ENCODE peak calls at places on chromosomes 2 and 18, in four cellular contexts. H is kidney epithelial cell, R is K562, A is foreskin fibroblast. J is an unnamed sample.
A peak's percentile ranks its signal among the peaks of the same experiment; 100 is the strongest.

GRCh38 chr2:17104454-17104853 is 413.8 kb downstream of the RAD51AP2 start:
- DNase-seq in H (peak; percentile 41), A (peak; percentile 89), R (no peak), J (peak; percentile 10)

GRCh38 chr2:230684222-230685164 is 28.1 kb upstream of the CAB39 start:
- DNase-seq in H (peak; percentile 79), R (no peak), A (peak; percentile 50), J (peak; percentile 15)

GRCh38 chr2:100206731-100207255 is 64.4 kb upstream of the AFF3 start:
- DNase-seq in H (no peak), R (no peak), A (no peak), J (no peak)

GRCh38 chr2:15939556-15939853 is 845 bp upstream of the MYCN start:
- DNase-seq in A (no peak), R (peak; percentile 59), H (no peak), J (no peak)

GRCh38 chr2:9112079-9112721 is 94.4 kb upstream of the ASAP2 start:
- DNase-seq in R (peak; percentile 69), A (peak; percentile 96), H (peak; percentile 77), J (peak; percentile 92)

GRCh38 chr2:163736433-163737168 is 793 bp upstream of the FIGN start:
- DNase-seq in H (no peak), R (no peak), A (peak; percentile 55), J (peak; percentile 33)

GRCh38 chr2:207825033-207825957 is 55.6 kb upstream of the FZD5 start:
- DNase-seq in A (no peak), R (no peak), H (no peak), J (peak; percentile 37)

GRCh38 chr18:12520442-12520992 is 112.8 kb downstream of the PRELID3A start:
- DNase-seq in H (no peak), R (no peak), A (peak; percentile 25), J (peak; percentile 19)

GRCh38 chr2:230842473-230842872 is 22.3 kb upstream of the ITM2C start:
- DNase-seq in A (no peak), R (no peak), H (peak; percentile 18), J (no peak)

GRCh38 chr2:214019973-214020345 is 390.9 kb upstream of the VWC2L start:
- DNase-seq in A (peak; percentile 55), R (no peak), H (no peak), J (peak; percentile 5)

GRCh38 chr2:111652038-111652437 is 232.0 kb downstream of the ANAPC1 start:
- DNase-seq in A (no peak), H (no peak), R (no peak), J (no peak)

GRCh38 chr18:44041553-44042418 is 638.9 kb upstream of the SETBP1 start:
- DNase-seq in H (no peak), R (no peak), A (no peak), J (no peak)

GRCh38 chr2:29006986-29007301 is 25.8 kb downstream of the TOGARAM2 start:
- DNase-seq in H (no peak), A (no peak), R (no peak), J (no peak)

GRCh38 chr2:62306751-62307468 is 111.0 kb downstream of the B3GNT2 start:
- DNase-seq in H (no peak), A (no peak), R (no peak), J (peak; percentile 4)

GRCh38 chr18:54805571-54806334 is 22.5 kb upstream of the RAB27B start:
- DNase-seq in H (peak; percentile 54), R (peak; percentile 5), A (peak; percentile 90), J (peak; percentile 92)

GRCh38 chr2:145760781-145761649 is 1241.1 kb upstream of the ZEB2 start:
- DNase-seq in H (no peak), R (no peak), A (peak; percentile 63), J (peak; percentile 95)

GRCh38 chr2:45227347-45227746 is 218.1 kb upstream of the SIX2 start:
- DNase-seq in R (no peak), A (no peak), H (no peak), J (no peak)

GRCh38 chr2:156320491-156320896 is 12.0 kb downstream of the NR4A2 start:
- DNase-seq in H (no peak), R (no peak), A (peak; percentile 53), J (peak; percentile 43)

GRCh38 chr2:217832115-217832514 is 170.7 kb downstream of the TNS1 start:
- DNase-seq in R (no peak), A (no peak), H (no peak), J (no peak)

GRCh38 chr2:200226652-200227426 is 79.7 kb upstream of the SPATS2L start:
- DNase-seq in H (no peak), R (no peak), A (no peak), J (no peak)

GRCh38 chr2:169573160-169573973 is at the start of gene FASTKD1:
- DNase-seq in R (peak; percentile 83), H (peak; percentile 49), A (peak; percentile 95), J (peak; percentile 84)

GRCh38 chr2:96618599-96619283 is 19.4 kb downstream of the KANSL3 start:
- DNase-seq in R (no peak), A (peak; percentile 79), H (no peak), J (peak; percentile 98)

GRCh38 chr2:105732955-105733607 is 11.6 kb upstream of the NCK2 start:
- DNase-seq in A (no peak), H (no peak), R (no peak), J (no peak)

GRCh38 chr2:142131016-142131714 is at the start of gene LRP1B:
- DNase-seq in A (peak; percentile 64), R (no peak), H (no peak), J (peak; percentile 30)

GRCh38 chr2:31523871-31524492 is 56.8 kb downstream of the SRD5A2 start:
- DNase-seq in H (no peak), A (peak; percentile 76), R (peak; percentile 37), J (peak; percentile 73)

GRCh38 chr2:130251520-130251864 is 53.3 kb upstream of the TUBA3E start:
- DNase-seq in R (no peak), A (peak; percentile 16), H (no peak), J (no peak)

GRCh38 chr18:45440246-45440645 is 175.0 kb upstream of the SLC14A2 start:
- DNase-seq in A (no peak), R (no peak), H (no peak), J (no peak)

GRCh38 chr2:233404227-233404626 is 49.9 kb downstream of the DGKD start:
- DNase-seq in A (peak; percentile 55), R (peak; percentile 36), H (no peak), J (peak; percentile 53)

GRCh38 chr2:170161516-170162260 is 16.3 kb upstream of the MYO3B start:
- DNase-seq in H (no peak), R (no peak), A (no peak), J (peak; percentile 25)

GRCh38 chr18:41938445-41938844 is 16.6 kb upstream of the PIK3C3 start:
- DNase-seq in H (peak; percentile 80), R (no peak), A (peak; percentile 78), J (peak; percentile 78)

GRCh38 chr2:120861576-120862191 is 126.0 kb downstream of the GLI2 start:
- DNase-seq in R (no peak), A (no peak), H (no peak), J (peak; percentile 52)

GRCh38 chr2:203688798-203689197 is 17.6 kb upstream of the CD28 start:
- DNase-seq in R (no peak), A (peak; percentile 93), H (no peak), J (peak; percentile 80)

GRCh38 chr2:41870257-41870570 is 177.6 kb upstream of the PKDCC start:
- DNase-seq in A (no peak), H (no peak), R (no peak), J (no peak)

GRCh38 chr18:52339891-52340371 is at the start of gene DCC:
- DNase-seq in R (no peak), A (peak; percentile 77), H (no peak), J (peak; percentile 21)

GRCh38 chr2:9474361-9475117 is at the start of gene IAH1:
- DNase-seq in A (peak; percentile 80), R (no peak), H (no peak), J (peak; percentile 30)

GRCh38 chr2:168699834-168700417 is 102.5 kb upstream of the NOSTRIN start:
- DNase-seq in H (no peak), A (peak; percentile 97), R (no peak), J (peak; percentile 74)

GRCh38 chr2:193556766-193557470 is 1362.2 kb upstream of the TMEFF2 start:
- DNase-seq in R (no peak), A (peak; percentile 35), H (peak; percentile 25), J (peak; percentile 21)

GRCh38 chr2:126793885-126794613 is 104.6 kb upstream of the TEX51 start:
- DNase-seq in A (no peak), H (no peak), R (no peak), J (no peak)
- TF ChIP-seq CTCF in A (no peak), H (no peak), R (no peak), J (no peak)

GRCh38 chr18:3873698-3874495 is 423.9 kb downstream of the TGIF1 start:
- DNase-seq in A (peak; percentile 2), H (no peak), R (no peak), J (peak; percentile 40)
- H3K4me3 ChIP-seq in A (no peak overlapping the region), H (peak overlapping the region; percentile 38), R (no peak overlapping the region), J (no peak overlapping the region)

GRCh38 chr2:43269074-43269572 is 42.7 kb upstream of the ZFP36L2 start:
- DNase-seq in H (peak; percentile 81), R (peak; percentile 40), A (peak; percentile 100), J (peak; percentile 96)
- TF ChIP-seq CTCF in H (no peak), R (peak; percentile 30), A (no peak), J (peak; percentile 37)

DNA sequence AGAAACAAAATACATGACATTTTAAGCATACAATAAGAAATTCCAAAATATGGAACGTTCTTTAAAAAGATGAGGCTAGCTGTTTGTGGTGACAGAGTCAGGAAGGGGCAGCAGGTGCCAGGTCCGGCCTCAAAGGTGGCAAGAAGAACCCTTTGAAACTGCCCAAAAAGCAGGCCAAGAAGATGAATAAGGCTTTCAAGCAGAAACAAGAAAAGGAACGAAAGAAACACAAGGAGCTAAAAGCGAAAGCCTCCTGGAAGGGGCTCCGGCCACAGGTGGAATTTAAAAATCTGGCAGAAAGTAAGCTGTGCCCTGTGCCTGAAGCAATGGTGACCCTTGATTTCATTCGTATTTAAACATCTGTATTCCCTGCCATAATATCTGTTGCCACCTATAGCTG is 5.5 kb downstream of the WDR33 start:
- DNase-seq in H (no peak), A (no peak), R (no peak), J (no peak)
- H3K4me3 ChIP-seq in H (no peak overlapping the region), A (no peak overlapping the region), R (no peak overlapping the region), J (no peak overlapping the region)

DNA sequence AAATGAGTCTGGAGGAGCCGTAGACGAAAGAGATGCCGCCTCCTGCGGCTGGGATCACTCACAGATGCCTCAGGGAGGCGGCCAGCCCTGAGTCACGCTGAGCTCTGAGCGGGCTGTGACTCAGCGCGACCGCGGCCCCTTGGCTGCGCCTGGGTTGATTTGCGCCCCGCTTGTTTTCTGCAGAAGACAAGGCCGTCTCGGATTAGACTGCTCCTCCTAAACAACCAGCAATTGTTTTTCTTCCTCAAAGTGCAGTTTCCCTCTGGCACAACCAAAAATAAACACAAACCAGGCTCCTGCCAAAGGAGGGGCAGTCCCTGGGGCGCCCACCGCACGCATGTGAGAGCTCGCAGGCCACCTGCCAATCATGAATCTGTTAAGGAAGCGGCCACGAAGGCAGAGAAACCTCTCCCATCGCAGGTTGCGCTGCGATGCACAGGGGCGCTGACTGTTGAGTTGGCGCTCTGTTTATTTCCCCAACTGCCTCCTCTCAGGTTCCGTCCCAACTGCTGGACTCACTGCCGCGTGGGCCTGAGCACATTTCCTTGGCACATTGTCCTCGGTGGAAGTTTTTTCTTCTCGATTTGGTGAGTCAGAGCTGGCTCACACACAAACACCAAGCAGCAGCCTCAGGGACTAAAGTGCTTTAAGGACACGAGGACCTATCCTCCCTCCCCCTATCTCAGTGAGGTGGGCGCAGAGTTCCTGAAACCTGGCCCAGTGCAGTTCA is 85.2 kb upstream of the NDUFV2 start:
- DNase-seq in H (peak; percentile 81), R (peak; percentile 90), A (peak; percentile 98), J (peak; percentile 92)
- TF ChIP-seq CTCF in H (no peak), R (peak; percentile 12), A (no peak), J (peak; percentile 1)